ENCODE peak calls at places on chromosome 21, in ten cellular contexts. O is coronary artery, M is transverse colon, R is uterus, H is fibroblast of mammary gland, I is brain microvascular endothelial cell, J is astrocyte of the spinal cord, V is fibroblast of pulmonary artery, P is GM12878, N is tibial artery. Q is an unnamed sample.

GRCh38 chr21:33299181-33299752 is 25.5 kb upstream of the IFNAR1 start:
- DNase-seq in P (peak; percentile 25), V (no peak), R (no peak), I (no peak), H (no peak), J (no peak), N (no peak), M (peak; percentile 18), O (no peak), Q (peak; percentile 80)

GRCh38 chr21:45265721-45266517 is 21.8 kb downstream of the POFUT2 start:
- DNase-seq in M (no peak), N (peak; percentile 13), H (no peak), R (no peak), V (no peak), J (no peak), P (no peak), I (no peak), O (peak; percentile 50), Q (no peak)

GRCh38 chr21:37060296-37060695 is 12.6 kb downstream of the PIGP start:
- DNase-seq in N (peak; percentile 48), V (peak; percentile 93), R (no peak), I (peak; percentile 98), H (peak; percentile 99), J (peak; percentile 99), M (peak; percentile 68), O (no peak), P (no peak), Q (peak; percentile 93)

GRCh38 chr21:31335957-31336738 is 7.9 kb downstream of the TIAM1 start:
- DNase-seq in M (no peak), O (no peak), P (no peak), H (peak; percentile 96), N (no peak), I (peak; percentile 94), V (peak; percentile 84), R (no peak), J (peak; percentile 95), Q (peak; percentile 91)

GRCh38 chr21:37153935-37154350 is 80.9 kb downstream of the TTC3 start:
- DNase-seq in M (peak; percentile 58), H (peak; percentile 40), N (no peak), O (no peak), J (no peak), P (no peak), I (no peak), V (peak; percentile 63), R (peak; percentile 78), Q (no peak)

GRCh38 chr21:22900511-22900910 is 1902.3 kb downstream of the NCAM2 start:
- DNase-seq in P (no peak), H (no peak), O (no peak), M (no peak), V (no peak), R (no peak), J (peak; percentile 31), N (no peak), I (no peak), Q (peak; percentile 35)

GRCh38 chr21:34536311-34536710 is 24.3 kb upstream of the KCNE1 start:
- DNase-seq in P (no peak), N (no peak), O (no peak), J (no peak), R (no peak), H (no peak), I (no peak), M (no peak), V (no peak), Q (no peak)

GRCh38 chr21:43809853-43810504 is 20.6 kb downstream of the RRP1 start:
- DNase-seq in M (no peak), H (no peak), P (no peak), I (no peak), J (no peak), O (no peak), N (no peak), V (no peak), R (no peak), Q (peak; percentile 27)

GRCh38 chr21:34869541-34869940 is 179.6 kb downstream of the RUNX1 start:
- DNase-seq in O (no peak), R (no peak), V (no peak), N (no peak), P (no peak), I (no peak), J (no peak), H (no peak), M (no peak), Q (no peak)

GRCh38 chr21:15240846-15241245 is 176.0 kb upstream of the NRIP1 start:
- DNase-seq in J (no peak), N (no peak), P (no peak), V (peak; percentile 36), M (no peak), I (no peak), O (no peak), R (no peak), H (no peak), Q (no peak)
- TF ChIP-seq CTCF in J (no peak), N (no peak), P (no peak), V (no peak), M (no peak), I (no peak), O (no peak), R (no peak), H (no peak), Q (no peak)

DNA sequence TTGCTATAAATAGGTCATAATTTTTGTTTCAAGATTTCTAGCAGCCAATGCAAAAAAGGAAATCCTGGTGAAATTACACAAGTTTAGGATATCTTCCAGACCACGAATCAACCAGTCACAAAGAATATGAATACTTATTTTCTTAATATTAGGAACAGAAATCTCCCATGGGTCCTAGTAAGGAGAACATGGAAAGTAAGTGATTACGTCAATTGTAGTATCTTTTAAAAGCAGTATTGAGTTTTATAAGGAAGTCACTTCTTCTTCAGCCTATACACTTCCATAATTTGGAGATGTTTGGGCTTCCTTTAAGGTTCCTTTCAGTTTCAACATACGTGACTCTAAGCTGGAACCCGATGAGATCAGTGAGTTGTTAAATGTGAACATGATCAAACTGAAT is 534.5 kb downstream of the USP25 start:
- DNase-seq in I (no peak), M (no peak), J (no peak), V (peak; percentile 24), O (no peak), H (peak; percentile 48), P (no peak), N (no peak), R (no peak), Q (no peak)
- H3K4me3 ChIP-seq in I (no peak overlapping the region), M (no peak overlapping the region), J (no peak overlapping the region), V (peak overlapping the region; percentile 13), O (peak overlapping the region; percentile 54), H (no peak overlapping the region), P (no peak overlapping the region), N (peak overlapping the region; percentile 20), R (no peak overlapping the region), Q (no peak overlapping the region)

DNA sequence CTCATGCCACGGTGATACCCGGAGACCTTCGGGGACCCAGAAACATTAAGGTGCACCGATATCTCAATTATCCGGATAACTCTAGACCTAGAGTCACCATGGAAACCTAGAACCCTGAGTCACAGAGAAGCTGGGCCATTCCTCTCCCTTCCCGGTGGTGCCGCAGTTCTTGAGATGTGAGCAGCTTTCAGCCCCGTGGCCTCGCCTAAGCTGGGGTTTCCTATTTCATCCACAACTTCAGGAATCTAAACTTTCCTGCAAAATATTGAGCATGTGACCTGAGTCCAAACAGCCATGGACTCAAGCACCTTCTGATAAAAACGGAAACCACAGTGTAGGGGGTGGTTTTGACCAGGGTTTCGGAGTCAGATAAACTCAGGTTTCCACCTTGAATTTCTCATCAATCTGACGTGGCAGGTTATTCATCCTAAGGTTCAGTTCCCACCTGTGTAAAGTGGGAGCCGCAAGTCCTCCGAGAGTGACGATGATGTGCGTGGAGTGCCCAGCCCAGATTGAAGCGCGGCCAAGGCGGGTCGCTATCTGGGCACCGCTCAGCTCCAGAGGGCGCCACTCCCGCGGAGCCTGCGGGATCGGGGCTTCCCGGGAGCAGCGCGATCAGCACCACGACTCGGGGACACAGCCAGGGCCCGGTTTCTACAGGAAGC is 980 bp upstream of the ETS2 start:
- DNase-seq in N (peak; percentile 70), J (peak; percentile 61), V (no peak), P (no peak), M (peak; percentile 86), O (peak; percentile 87), R (peak; percentile 76), I (peak; percentile 79), H (peak; percentile 58), Q (peak; percentile 92)
- TF ChIP-seq CTCF in N (peak; percentile 50), J (peak; percentile 60), V (peak; percentile 39), P (peak; percentile 32), M (peak; percentile 38), O (peak; percentile 52), R (peak; percentile 53), I (peak; percentile 73), H (peak; percentile 40), Q (peak; percentile 57)

GRCh38 chr21:42562258-42562657 is 48.6 kb downstream of the SLC37A1 start:
- DNase-seq in R (no peak), M (peak; percentile 9), V (no peak), J (no peak), P (no peak), H (no peak), N (no peak), O (no peak), I (no peak), Q (no peak)
- H3K4me3 ChIP-seq in R (no peak overlapping the region), M (no peak overlapping the region), V (no peak overlapping the region), J (no peak overlapping the region), P (no peak overlapping the region), H (no peak overlapping the region), N (no peak overlapping the region), O (no peak overlapping the region), I (no peak overlapping the region), Q (no peak overlapping the region)

DNA sequence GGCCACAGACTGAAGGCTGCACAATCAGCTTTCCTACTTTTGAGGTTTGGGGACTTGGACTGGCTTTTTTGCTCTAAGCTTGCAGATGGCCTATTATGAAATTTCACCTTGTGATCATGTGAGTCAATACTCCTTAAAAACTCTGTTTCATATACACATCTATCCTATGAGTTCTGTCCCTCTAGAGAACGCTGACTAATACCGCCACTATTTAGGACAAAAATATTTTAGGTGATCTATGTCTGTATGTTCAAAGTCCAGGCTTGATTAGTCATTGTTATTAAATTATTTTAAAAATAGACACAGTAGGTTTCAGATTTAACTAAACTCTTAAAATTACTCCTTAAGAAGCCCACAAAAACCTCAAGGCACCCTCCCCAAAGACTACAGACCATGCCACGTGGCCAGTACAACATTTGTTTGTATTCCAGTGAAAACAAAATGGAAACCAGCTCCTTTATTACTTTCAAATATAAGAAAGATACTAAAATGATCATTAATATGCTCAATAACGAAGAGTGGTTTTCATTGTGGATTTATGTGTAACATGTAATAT is 63.1 kb downstream of the TMPRSS15 start:
- DNase-seq in J (peak; percentile 57), I (no peak), O (no peak), R (no peak), H (peak; percentile 38), V (no peak), P (no peak), N (no peak), M (no peak), Q (no peak)
- TF ChIP-seq CTCF in J (no peak), I (no peak), O (no peak), R (no peak), H (no peak), V (no peak), P (no peak), N (no peak), M (no peak), Q (no peak)

GRCh38 chr21:39054066-39054465 is 129.2 kb downstream of the PSMG1 start:
- DNase-seq in H (no peak), R (no peak), O (no peak), N (no peak), V (no peak), M (no peak), J (no peak), P (no peak), I (no peak), Q (no peak)
- H3K4me3 ChIP-seq in H (no peak overlapping the region), R (no peak overlapping the region), O (no peak overlapping the region), N (no peak overlapping the region), V (no peak overlapping the region), M (no peak overlapping the region), J (no peak overlapping the region), P (no peak overlapping the region), I (no peak overlapping the region), Q (no peak overlapping the region)